ENCODE peak calls at places on chromosomes 4 and X, in nine cellular contexts. N is K562, X is stomach, T is endothelial cell of umbilical vein, D is HepG2, Z is HCT116, I is spleen, G is suprapubic skin, H is GM12878. L is an unnamed sample.

GRCh38 chr4:156888762-156889161 is 82.8 kb downstream of the PDGFC start:
- DNase-seq in D (no peak), I (no peak), Z (no peak), N (no peak), X (no peak), T (no peak), H (no peak), G (no peak), L (no peak)

GRCh38 chr4:119099227-119099910 is 36.3 kb upstream of the MYOZ2 start:
- DNase-seq in N (no peak), D (no peak), T (no peak), X (no peak), G (no peak), Z (no peak), H (no peak), I (no peak), L (no peak)

GRCh38 chr4:158578476-158578875 is 56.8 kb downstream of the RXFP1 start:
- DNase-seq in H (no peak), Z (peak; percentile 8), N (peak; percentile 35), T (peak; percentile 52), D (peak; percentile 5), I (no peak), X (no peak), G (no peak), L (no peak)

GRCh38 chr4:7761720-7762119 is 177.9 kb downstream of the AFAP1 start:
- DNase-seq in N (peak; percentile 52), D (peak; percentile 49), H (no peak), I (peak; percentile 86), T (peak; percentile 61), G (peak; percentile 87), Z (peak; percentile 32), X (peak; percentile 67), L (peak; percentile 96)

GRCh38 chrX:85303544-85303943 is 59.8 kb downstream of the ZNF711 start:
- DNase-seq in G (no peak), T (no peak), H (no peak), D (no peak), X (no peak), Z (no peak), I (no peak), N (no peak), L (no peak)

GRCh38 chr4:69888336-69888735 is 28.4 kb upstream of the SULT1E1 start:
- DNase-seq in T (no peak), Z (no peak), G (no peak), I (no peak), D (no peak), X (no peak), N (no peak), H (no peak), L (no peak)

GRCh38 chr4:3255611-3256186 is 6.7 kb downstream of the MSANTD1 start:
- DNase-seq in Z (no peak), T (no peak), X (no peak), H (no peak), G (peak; percentile 53), D (no peak), I (peak; percentile 70), N (no peak), L (peak; percentile 54)

GRCh38 chrX:110442631-110443030 is 84.0 kb downstream of the RTL9 start:
- DNase-seq in T (peak; percentile 1), D (peak; percentile 54), N (peak; percentile 42), X (no peak), I (no peak), G (no peak), Z (no peak), H (no peak), L (no peak)

GRCh38 chr4:14994242-14994641 is 8.0 kb upstream of the CPEB2 start:
- DNase-seq in H (no peak), N (peak; percentile 42), D (no peak), X (no peak), Z (no peak), T (no peak), G (no peak), I (no peak), L (no peak)

GRCh38 chr4:140250989-140251552 is 97.1 kb upstream of the MAML3 start:
- DNase-seq in I (no peak), T (no peak), G (no peak), D (no peak), H (no peak), N (peak; percentile 22), X (no peak), Z (no peak), L (no peak)

GRCh38 chr4:89894654-89895652 is at the start of gene MMRN1:
- DNase-seq in G (no peak), D (no peak), T (peak; percentile 95), I (no peak), H (no peak), N (no peak), X (no peak), Z (no peak), L (no peak)

GRCh38 chr4:151624606-151625565 is 135.9 kb downstream of the GATB start:
- DNase-seq in H (no peak), T (no peak), X (no peak), G (no peak), I (no peak), N (no peak), Z (no peak), D (no peak), L (no peak)

DNA sequence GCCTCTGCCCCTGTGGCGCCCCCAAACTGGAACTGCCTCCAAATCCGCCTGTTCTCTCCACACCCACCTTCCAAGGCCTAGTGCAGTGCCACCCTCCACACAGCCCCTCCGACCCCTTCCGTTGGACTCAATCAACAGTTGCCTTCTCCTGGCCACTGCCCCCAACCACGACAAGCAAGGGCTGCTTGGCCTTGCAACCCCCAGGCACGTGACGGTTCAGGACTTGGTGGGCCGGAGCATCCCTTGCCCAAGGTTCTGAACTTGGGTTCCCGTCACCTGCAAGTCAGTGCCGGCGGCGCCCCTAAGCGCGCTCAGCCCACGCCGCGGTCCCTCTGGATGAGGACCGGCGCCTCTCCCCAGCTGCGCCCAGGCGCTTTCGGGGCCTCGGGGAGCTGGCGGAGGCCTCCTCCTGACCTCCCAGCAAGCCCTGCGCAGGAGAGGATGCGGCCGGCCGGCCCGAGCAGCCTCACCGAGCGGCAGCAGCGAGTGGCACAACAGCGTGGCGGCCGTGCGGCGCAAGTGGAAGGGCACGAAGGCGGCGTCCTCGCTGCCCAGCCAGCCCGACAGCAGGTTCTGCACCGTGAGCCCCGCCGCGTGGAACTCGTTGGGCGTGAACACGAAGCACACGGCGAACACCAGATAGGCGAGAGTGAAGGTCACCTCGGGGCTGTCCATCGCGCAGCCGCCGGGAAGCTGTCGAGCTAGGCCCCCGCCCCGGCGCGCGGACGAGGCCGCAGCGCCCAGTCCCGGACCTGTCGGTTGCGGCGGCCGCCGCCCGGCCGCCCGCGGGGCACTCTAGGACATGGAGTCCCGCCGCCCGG is 750 bp downstream of the TMEM129 start:
- DNase-seq in I (peak; percentile 95), G (no peak), H (no peak), N (peak; percentile 67), Z (no peak), T (peak; percentile 51), X (peak; percentile 58), D (no peak), L (no peak)
- TF ChIP-seq POLR2AphosphoS5 in I (peak; percentile 73), G (no peak), H (no peak), N (no peak), Z (peak; percentile 55), T (peak; percentile 48), X (peak; percentile 53), D (peak; percentile 42), L (no peak)

GRCh38 chrX:129665916-129666644 is 11.3 kb upstream of the APLN start:
- DNase-seq in D (no peak), G (no peak), T (peak; percentile 87), Z (peak; percentile 26), N (no peak), I (no peak), H (no peak), X (no peak), L (no peak)
- H3K4me1 ChIP-seq in D (no peaks in the 10 kb centered on the region), G (peaks cover 2% of the 10 kb centered on the region), T (peaks cover 56% of the 10 kb centered on the region), Z (peaks cover 5% of the 10 kb centered on the region), N (no peaks in the 10 kb centered on the region), I (no peaks in the 10 kb centered on the region), H (no peaks in the 10 kb centered on the region), X (no peaks in the 10 kb centered on the region), L (no peaks in the 10 kb centered on the region)

DNA sequence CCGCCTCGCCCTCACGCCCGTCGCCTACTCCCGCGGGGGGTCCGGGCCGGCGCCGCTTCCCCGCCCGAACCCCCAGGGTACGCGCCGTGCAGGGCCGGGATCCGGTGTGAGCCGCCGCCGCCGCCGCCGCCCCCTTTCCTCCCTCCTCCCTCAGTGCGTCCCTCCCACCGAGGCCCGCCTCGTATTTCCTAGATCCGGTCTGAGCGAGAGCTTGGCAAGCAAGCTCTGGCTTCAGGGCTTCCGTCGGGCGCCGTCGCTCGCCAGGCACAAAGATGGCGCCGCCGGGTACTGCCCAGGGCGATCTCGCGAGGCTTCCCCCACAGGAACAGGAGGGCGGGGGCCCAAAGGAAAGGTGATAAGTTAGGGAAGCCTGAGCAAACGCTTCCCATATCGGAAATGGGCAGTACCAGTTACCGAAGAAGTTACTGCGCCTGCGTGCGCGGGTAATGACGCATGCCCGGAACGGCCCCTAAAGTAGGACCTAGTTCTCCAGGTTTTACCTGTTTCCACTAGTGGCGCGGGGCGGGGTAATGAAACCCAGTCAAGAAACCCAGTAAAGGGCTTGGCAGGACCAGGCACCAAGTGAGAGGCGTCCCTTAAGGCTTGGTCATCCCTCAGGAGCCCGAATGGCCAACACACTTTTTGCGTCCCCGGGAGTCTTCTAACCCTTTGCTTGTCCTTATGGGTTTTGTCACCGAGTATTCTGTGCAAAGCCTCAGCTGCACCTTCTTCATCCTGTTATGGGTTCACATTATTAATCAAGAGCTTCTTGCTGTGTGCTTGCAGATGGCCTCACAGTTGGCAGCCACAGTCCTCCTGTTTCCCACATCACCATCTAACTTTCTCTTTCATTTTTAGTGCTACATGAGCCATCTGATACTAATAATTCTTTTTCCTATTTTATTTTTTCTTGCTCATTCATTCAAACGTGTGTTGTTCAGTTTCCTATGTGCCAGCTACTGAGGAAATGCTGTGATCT is at the start of gene TAB3:
- DNase-seq in X (peak; percentile 96), D (peak; percentile 94), Z (peak; percentile 93), N (peak; percentile 96), T (peak; percentile 97), G (peak; percentile 94), I (peak; percentile 97), H (peak; percentile 89), L (peak; percentile 97)
- TF ChIP-seq POLR2A in X (no peak), D (peak; percentile 39), Z (no peak), N (peak; percentile 51), T (peak; percentile 55), G (peak; percentile 29), I (no peak), H (peak; percentile 53), L (no peak)

GRCh38 chr4:98657531-98658286 is 702 bp downstream of the TSPAN5 start:
- DNase-seq in I (peak; percentile 78), Z (no peak), T (peak; percentile 83), X (no peak), H (no peak), G (no peak), N (peak; percentile 8), D (no peak), L (no peak)

GRCh38 chr4:98659106-98659592 is 738 bp upstream of the TSPAN5 start:
- DNase-seq in N (no peak), Z (no peak), D (no peak), X (no peak), I (no peak), H (no peak), T (no peak), G (no peak), L (no peak)

GRCh38 chr4:98659741-98660507 is 1.5 kb upstream of the TSPAN5 start:
- DNase-seq in G (no peak), I (no peak), H (no peak), D (peak; percentile 26), N (no peak), Z (no peak), X (no peak), T (peak; percentile 46), L (no peak)

GRCh38 chr4:98656443-98656842 is 2.0 kb downstream of the TSPAN5 start:
- DNase-seq in T (no peak), H (no peak), G (no peak), D (no peak), N (no peak), Z (no peak), I (no peak), X (no peak), L (no peak)

GRCh38 chr4:98658287-98659105 is at the start of gene TSPAN5:
- DNase-seq in N (peak; percentile 61), T (peak; percentile 82), G (peak; percentile 80), Z (peak; percentile 64), I (peak; percentile 96), X (peak; percentile 81), D (peak; percentile 12), H (no peak), L (peak; percentile 84)
- TF ChIP-seq POLR2AphosphoS5 in N (no peak), T (peak; percentile 71), G (no peak), Z (peak; percentile 71), I (peak; percentile 82), X (peak; percentile 32), D (no peak), H (no peak), L (peak; percentile 54)